ENCODE peak calls at places on chromosome 12, in ten cellular contexts. One of them, this sample, is unnamed.

GRCh38 chr12:94242871-94243270 is 94.5 kb downstream of the PLXNC1 start:
- DNase-seq in tibial artery: no peak
- DNase-seq in AG09309: no peak
- DNase-seq in IMR-90: no peak
- DNase-seq in natural killer cell: no peak
- DNase-seq in GM13976: no peak
- DNase-seq in lung: no peak
- DNase-seq in left lung: peak
- DNase-seq in upper lobe of right lung: no peak
- DNase-seq in transverse colon: no peak
- DNase-seq in this sample: no peak

GRCh38 chr12:89205517-89205916 is 146.8 kb downstream of the DUSP6 start:
- DNase-seq in tibial artery: no peak
- DNase-seq in AG09309: no peak
- DNase-seq in IMR-90: no peak
- DNase-seq in natural killer cell: no peak
- DNase-seq in GM13976: no peak
- DNase-seq in lung: no peak
- DNase-seq in left lung: no peak
- DNase-seq in upper lobe of right lung: no peak
- DNase-seq in transverse colon: no peak
- DNase-seq in this sample: no peak

GRCh38 chr12:12546314-12546772 is 16.3 kb downstream of the DUSP16 start:
- DNase-seq in tibial artery: no peak
- DNase-seq in AG09309: no peak
- DNase-seq in IMR-90: peak
- DNase-seq in natural killer cell: no peak
- DNase-seq in GM13976: no peak
- DNase-seq in lung: no peak
- DNase-seq in left lung: no peak
- DNase-seq in upper lobe of right lung: no peak
- DNase-seq in transverse colon: no peak
- DNase-seq in this sample: no peak

GRCh38 chr12:97748298-97748697 is 285.7 kb downstream of the RMST start:
- DNase-seq in tibial artery: no peak
- DNase-seq in AG09309: no peak
- DNase-seq in IMR-90: no peak
- DNase-seq in natural killer cell: no peak
- DNase-seq in GM13976: no peak
- DNase-seq in lung: no peak
- DNase-seq in left lung: no peak
- DNase-seq in upper lobe of right lung: no peak
- DNase-seq in transverse colon: no peak
- DNase-seq in this sample: no peak

GRCh38 chr12:116455540-116456306 is 103.5 kb upstream of the MAP1LC3B2 start:
- DNase-seq in tibial artery: peak
- DNase-seq in AG09309: peak
- DNase-seq in IMR-90: peak
- DNase-seq in natural killer cell: no peak
- DNase-seq in GM13976: no peak
- DNase-seq in lung: peak
- DNase-seq in left lung: peak
- DNase-seq in upper lobe of right lung: no peak
- DNase-seq in transverse colon: peak
- DNase-seq in this sample: no peak

GRCh38 chr12:22856120-22856699 is 231.2 kb downstream of the ETNK1 start:
- DNase-seq in tibial artery: no peak
- DNase-seq in AG09309: peak
- DNase-seq in IMR-90: peak
- DNase-seq in natural killer cell: no peak
- DNase-seq in GM13976: peak
- DNase-seq in lung: no peak
- DNase-seq in left lung: no peak
- DNase-seq in upper lobe of right lung: no peak
- DNase-seq in transverse colon: no peak
- DNase-seq in this sample: no peak

GRCh38 chr12:124567673-124568373 is 411 bp upstream of the NCOR2 start:
- DNase-seq in tibial artery: peak
- DNase-seq in AG09309: peak
- DNase-seq in IMR-90: peak
- DNase-seq in natural killer cell: peak
- DNase-seq in GM13976: peak
- DNase-seq in lung: peak
- DNase-seq in left lung: peak
- DNase-seq in upper lobe of right lung: peak
- DNase-seq in transverse colon: peak
- DNase-seq in this sample: no peak

GRCh38 chr12:46430340-46430948 is 57.9 kb upstream of the SLC38A2 start:
- DNase-seq in tibial artery: no peak
- DNase-seq in AG09309: peak
- DNase-seq in IMR-90: peak
- DNase-seq in natural killer cell: no peak
- DNase-seq in GM13976: peak
- DNase-seq in lung: no peak
- DNase-seq in left lung: no peak
- DNase-seq in upper lobe of right lung: no peak
- DNase-seq in transverse colon: no peak
- DNase-seq in this sample: no peak

GRCh38 chr12:50520345-50520744 is 15.6 kb downstream of the DIP2B start:
- DNase-seq in tibial artery: no peak
- DNase-seq in AG09309: no peak
- DNase-seq in IMR-90: no peak
- DNase-seq in natural killer cell: no peak
- DNase-seq in GM13976: no peak
- DNase-seq in lung: no peak
- DNase-seq in left lung: no peak
- DNase-seq in upper lobe of right lung: no peak
- DNase-seq in transverse colon: no peak
- DNase-seq in this sample: no peak

GRCh38 chr12:50517456-50518048 is 12.8 kb downstream of the DIP2B start:
- DNase-seq in tibial artery: no peak
- DNase-seq in AG09309: no peak
- DNase-seq in IMR-90: peak
- DNase-seq in natural killer cell: no peak
- DNase-seq in GM13976: peak
- DNase-seq in lung: no peak
- DNase-seq in left lung: no peak
- DNase-seq in upper lobe of right lung: no peak
- DNase-seq in transverse colon: no peak
- DNase-seq in this sample: peak

GRCh38 chr12:50518129-50518528 is 13.3 kb downstream of the DIP2B start:
- DNase-seq in tibial artery: no peak
- DNase-seq in AG09309: no peak
- DNase-seq in IMR-90: no peak
- DNase-seq in natural killer cell: no peak
- DNase-seq in GM13976: no peak
- DNase-seq in lung: no peak
- DNase-seq in left lung: no peak
- DNase-seq in upper lobe of right lung: no peak
- DNase-seq in transverse colon: no peak
- DNase-seq in this sample: no peak

GRCh38 chr12:50514526-50515276 is 9.9 kb downstream of the DIP2B start:
- DNase-seq in tibial artery: no peak
- DNase-seq in AG09309: no peak
- DNase-seq in IMR-90: no peak
- DNase-seq in natural killer cell: no peak
- DNase-seq in GM13976: no peak
- DNase-seq in lung: no peak
- DNase-seq in left lung: no peak
- DNase-seq in upper lobe of right lung: no peak
- DNase-seq in transverse colon: no peak
- DNase-seq in this sample: peak

GRCh38 chr12:50515587-50515986 is 10.8 kb downstream of the DIP2B start:
- DNase-seq in tibial artery: no peak
- DNase-seq in AG09309: no peak
- DNase-seq in IMR-90: no peak
- DNase-seq in natural killer cell: no peak
- DNase-seq in GM13976: no peak
- DNase-seq in lung: no peak
- DNase-seq in left lung: no peak
- DNase-seq in upper lobe of right lung: no peak
- DNase-seq in transverse colon: no peak
- DNase-seq in this sample: no peak
- TF ChIP-seq CTCF in tibial artery: no peak
- TF ChIP-seq CTCF in AG09309: no peak
- TF ChIP-seq CTCF in IMR-90: no peak
- TF ChIP-seq CTCF in natural killer cell: no peak
- TF ChIP-seq CTCF in GM13976: no peak
- TF ChIP-seq CTCF in lung: no peak
- TF ChIP-seq CTCF in left lung: no peak
- TF ChIP-seq CTCF in upper lobe of right lung: no peak
- TF ChIP-seq CTCF in transverse colon: no peak
- TF ChIP-seq CTCF in this sample: no peak

DNA sequence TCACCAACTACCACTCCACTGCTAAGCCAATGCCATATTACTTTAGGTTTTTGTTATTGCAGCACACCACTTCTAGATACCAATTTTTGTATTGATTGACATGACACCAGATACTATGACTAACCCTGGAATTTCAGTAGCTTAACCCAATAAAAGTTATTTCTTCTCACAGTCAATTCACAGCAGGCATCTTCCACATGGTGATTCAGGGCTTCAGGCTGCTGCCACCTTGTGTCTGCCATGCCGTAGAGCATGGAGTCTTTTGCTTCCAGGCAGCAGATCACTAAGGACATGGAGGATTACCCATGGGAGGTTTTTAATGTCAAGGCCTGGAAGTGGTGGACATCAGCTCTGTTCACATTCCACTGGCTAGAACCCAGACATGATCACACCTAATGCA is 56.4 kb upstream of the LTA4H start:
- DNase-seq in tibial artery: no peak
- DNase-seq in AG09309: no peak
- DNase-seq in IMR-90: no peak
- DNase-seq in natural killer cell: no peak
- DNase-seq in GM13976: no peak
- DNase-seq in lung: no peak
- DNase-seq in left lung: no peak
- DNase-seq in upper lobe of right lung: no peak
- DNase-seq in transverse colon: no peak
- DNase-seq in this sample: no peak
- TF ChIP-seq CTCF in tibial artery: no peak
- TF ChIP-seq CTCF in AG09309: peak
- TF ChIP-seq CTCF in IMR-90: no peak
- TF ChIP-seq CTCF in natural killer cell: no peak
- TF ChIP-seq CTCF in GM13976: no peak
- TF ChIP-seq CTCF in lung: no peak
- TF ChIP-seq CTCF in left lung: no peak
- TF ChIP-seq CTCF in upper lobe of right lung: no peak
- TF ChIP-seq CTCF in transverse colon: no peak
- TF ChIP-seq CTCF in this sample: no peak

GRCh38 chr12:19080918-19081317 is 48.6 kb upstream of the PLEKHA5 start:
- DNase-seq in tibial artery: no peak
- DNase-seq in AG09309: no peak
- DNase-seq in IMR-90: no peak
- DNase-seq in natural killer cell: no peak
- DNase-seq in GM13976: no peak
- DNase-seq in lung: no peak
- DNase-seq in left lung: no peak
- DNase-seq in upper lobe of right lung: no peak
- DNase-seq in transverse colon: no peak
- DNase-seq in this sample: no peak

GRCh38 chr12:19084547-19084946 is 45.0 kb upstream of the PLEKHA5 start:
- DNase-seq in tibial artery: no peak
- DNase-seq in AG09309: no peak
- DNase-seq in IMR-90: no peak
- DNase-seq in natural killer cell: no peak
- DNase-seq in GM13976: no peak
- DNase-seq in lung: no peak
- DNase-seq in left lung: no peak
- DNase-seq in upper lobe of right lung: no peak
- DNase-seq in transverse colon: no peak
- DNase-seq in this sample: no peak

GRCh38 chr12:19088576-19088975 is 41.0 kb upstream of the PLEKHA5 start:
- DNase-seq in tibial artery: no peak
- DNase-seq in AG09309: no peak
- DNase-seq in IMR-90: no peak
- DNase-seq in natural killer cell: no peak
- DNase-seq in GM13976: no peak
- DNase-seq in lung: no peak
- DNase-seq in left lung: no peak
- DNase-seq in upper lobe of right lung: no peak
- DNase-seq in transverse colon: no peak
- DNase-seq in this sample: no peak

GRCh38 chr12:19082365-19082911 is 47.1 kb upstream of the PLEKHA5 start:
- DNase-seq in tibial artery: no peak
- DNase-seq in AG09309: no peak
- DNase-seq in IMR-90: no peak
- DNase-seq in natural killer cell: no peak
- DNase-seq in GM13976: no peak
- DNase-seq in lung: no peak
- DNase-seq in left lung: no peak
- DNase-seq in upper lobe of right lung: no peak
- DNase-seq in transverse colon: no peak
- DNase-seq in this sample: no peak

DNA sequence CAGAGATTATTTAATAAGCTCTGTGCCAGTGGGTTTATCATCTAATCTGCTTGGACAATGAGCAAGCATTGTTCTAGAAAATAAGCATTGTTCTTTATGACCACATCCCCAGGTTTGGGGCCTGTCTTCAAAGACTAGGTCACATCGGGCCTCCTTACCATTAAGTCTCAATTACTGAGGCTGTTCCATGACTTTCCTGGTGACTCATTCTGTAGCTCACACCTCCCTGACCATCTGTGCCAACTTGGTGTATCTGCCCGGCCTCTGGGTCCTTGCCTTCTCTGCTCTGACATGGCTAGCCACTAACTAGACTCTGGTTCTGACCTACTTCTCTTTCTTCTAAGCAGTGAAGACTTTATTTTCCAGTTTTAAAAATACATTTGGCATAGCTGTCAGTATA is 44.4 kb upstream of the PLEKHA5 start:
- DNase-seq in tibial artery: no peak
- DNase-seq in AG09309: no peak
- DNase-seq in IMR-90: no peak
- DNase-seq in natural killer cell: no peak
- DNase-seq in GM13976: no peak
- DNase-seq in lung: no peak
- DNase-seq in left lung: no peak
- DNase-seq in upper lobe of right lung: no peak
- DNase-seq in transverse colon: no peak
- DNase-seq in this sample: no peak
- TF ChIP-seq CTCF in tibial artery: no peak
- TF ChIP-seq CTCF in AG09309: no peak
- TF ChIP-seq CTCF in IMR-90: no peak
- TF ChIP-seq CTCF in natural killer cell: no peak
- TF ChIP-seq CTCF in GM13976: no peak
- TF ChIP-seq CTCF in lung: no peak
- TF ChIP-seq CTCF in left lung: no peak
- TF ChIP-seq CTCF in upper lobe of right lung: no peak
- TF ChIP-seq CTCF in transverse colon: no peak
- TF ChIP-seq CTCF in this sample: no peak

DNA sequence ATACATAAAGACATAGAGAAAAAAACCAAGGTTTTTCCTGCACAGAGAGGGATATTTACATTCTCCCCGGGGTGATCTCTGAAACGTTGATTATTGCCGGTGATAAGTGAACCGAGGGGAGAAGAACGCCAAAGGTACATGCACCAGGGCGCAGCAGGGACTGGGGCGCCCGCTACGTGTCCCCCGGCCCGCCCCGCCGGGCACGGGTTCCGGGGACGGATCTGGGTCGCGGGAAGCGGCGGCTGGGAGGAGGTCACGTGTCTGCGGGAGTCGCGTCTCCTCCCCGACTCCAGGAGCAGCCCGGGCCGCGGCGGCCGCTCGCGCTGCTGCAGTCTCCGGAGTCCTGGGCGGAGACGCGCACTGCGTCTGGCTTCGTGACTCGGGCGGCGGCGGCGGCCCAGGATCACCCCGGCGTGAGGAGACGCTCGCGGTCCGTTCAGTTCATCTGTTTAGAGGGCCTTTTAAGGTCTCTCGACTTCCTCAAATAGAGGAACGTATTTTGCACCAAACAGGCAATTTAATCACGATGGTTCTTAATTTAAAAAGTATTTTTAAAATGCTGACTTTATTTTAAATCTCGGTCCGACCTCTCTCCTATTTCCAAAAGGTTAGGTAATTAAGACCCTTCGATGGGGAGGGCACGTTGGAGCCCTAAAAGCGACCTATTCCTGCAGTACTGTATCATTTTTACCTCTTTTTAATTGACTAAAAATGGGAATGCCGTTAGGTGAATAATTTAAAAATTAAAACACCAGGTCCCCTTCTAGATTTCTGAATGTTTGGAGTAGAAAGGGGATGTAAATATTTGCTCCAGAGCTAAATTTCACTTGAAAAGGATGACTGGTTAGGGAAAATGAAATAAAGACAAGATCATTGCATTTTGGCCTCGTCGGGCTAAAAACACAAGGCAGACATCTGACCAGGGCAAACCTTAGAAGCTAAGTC is 1.8 kb upstream of the BHLHE41 start:
- DNase-seq in tibial artery: peak
- DNase-seq in AG09309: no peak
- DNase-seq in IMR-90: peak
- DNase-seq in natural killer cell: no peak
- DNase-seq in GM13976: peak
- DNase-seq in lung: peak
- DNase-seq in left lung: peak
- DNase-seq in upper lobe of right lung: peak
- DNase-seq in transverse colon: peak
- DNase-seq in this sample: no peak
- TF ChIP-seq CTCF in tibial artery: no peak
- TF ChIP-seq CTCF in AG09309: no peak
- TF ChIP-seq CTCF in IMR-90: no peak
- TF ChIP-seq CTCF in natural killer cell: no peak
- TF ChIP-seq CTCF in GM13976: no peak
- TF ChIP-seq CTCF in lung: no peak
- TF ChIP-seq CTCF in left lung: no peak
- TF ChIP-seq CTCF in upper lobe of right lung: no peak
- TF ChIP-seq CTCF in transverse colon: no peak
- TF ChIP-seq CTCF in this sample: no peak